ENCODE peak calls at places on chromosomes 13 and 19, in seven cellular contexts. One of them, this sample, is unnamed.

GRCh38 chr19:35002037-35002535 is 2.0 kb downstream of the GRAMD1A start:
- DNase-seq in ELF-1: no peak
- DNase-seq in pons: no peak
- DNase-seq in DND-41: no peak
- DNase-seq in GM12865: no peak
- DNase-seq in left cardiac atrium: no peak
- DNase-seq in lung microvascular endothelial cell: no peak
- DNase-seq in this sample: no peak

GRCh38 chr13:74070513-74070912 is 63.7 kb downstream of the KLF12 start:
- DNase-seq in ELF-1: no peak
- DNase-seq in pons: no peak
- DNase-seq in DND-41: peak; percentile 57
- DNase-seq in GM12865: no peak
- DNase-seq in left cardiac atrium: no peak
- DNase-seq in lung microvascular endothelial cell: no peak
- DNase-seq in this sample: no peak

GRCh38 chr13:96651598-96651997 is 342.7 kb downstream of the OXGR1 start:
- DNase-seq in ELF-1: no peak
- DNase-seq in pons: no peak
- DNase-seq in DND-41: no peak
- DNase-seq in GM12865: no peak
- DNase-seq in left cardiac atrium: no peak
- DNase-seq in lung microvascular endothelial cell: no peak
- DNase-seq in this sample: no peak

GRCh38 chr19:3363841-3364500 is 2.4 kb upstream of the NFIC start:
- DNase-seq in ELF-1: no peak
- DNase-seq in pons: no peak
- DNase-seq in DND-41: no peak
- DNase-seq in GM12865: no peak
- DNase-seq in left cardiac atrium: no peak
- DNase-seq in lung microvascular endothelial cell: no peak
- DNase-seq in this sample: peak; percentile 26

GRCh38 chr13:44801990-44802389 is 187.3 kb downstream of the NUFIP1 start:
- DNase-seq in ELF-1: no peak
- DNase-seq in pons: no peak
- DNase-seq in DND-41: no peak
- DNase-seq in GM12865: no peak
- DNase-seq in left cardiac atrium: no peak
- DNase-seq in lung microvascular endothelial cell: peak; percentile 86
- DNase-seq in this sample: no peak

GRCh38 chr13:32902898-32903297 is 113.3 kb upstream of the KL start:
- DNase-seq in ELF-1: peak; percentile 70
- DNase-seq in pons: no peak
- DNase-seq in DND-41: no peak
- DNase-seq in GM12865: no peak
- DNase-seq in left cardiac atrium: peak; percentile 77
- DNase-seq in lung microvascular endothelial cell: no peak
- DNase-seq in this sample: peak; percentile 68

GRCh38 chr19:5048091-5048726 is 79.3 kb downstream of the KDM4B start:
- DNase-seq in ELF-1: peak; percentile 97
- DNase-seq in pons: peak; percentile 28
- DNase-seq in DND-41: peak; percentile 57
- DNase-seq in GM12865: peak; percentile 61
- DNase-seq in left cardiac atrium: peak; percentile 86
- DNase-seq in lung microvascular endothelial cell: peak; percentile 68
- DNase-seq in this sample: peak; percentile 88

GRCh38 chr13:51935326-51936171 is 73.8 kb downstream of the CCDC70 start:
- DNase-seq in ELF-1: peak; percentile 45
- DNase-seq in pons: no peak
- DNase-seq in DND-41: no peak
- DNase-seq in GM12865: no peak
- DNase-seq in left cardiac atrium: no peak
- DNase-seq in lung microvascular endothelial cell: peak; percentile 8
- DNase-seq in this sample: peak; percentile 62

GRCh38 chr19:952680-953500 is 27.1 kb downstream of the ARID3A start:
- DNase-seq in ELF-1: peak; percentile 72
- DNase-seq in pons: no peak
- DNase-seq in DND-41: no peak
- DNase-seq in GM12865: peak; percentile 65
- DNase-seq in left cardiac atrium: no peak
- DNase-seq in lung microvascular endothelial cell: no peak
- DNase-seq in this sample: no peak

GRCh38 chr19:13100031-13100588 is 2.5 kb downstream of the LYL1 start:
- DNase-seq in ELF-1: no peak
- DNase-seq in pons: no peak
- DNase-seq in DND-41: peak; percentile 69
- DNase-seq in GM12865: peak; percentile 92
- DNase-seq in left cardiac atrium: no peak
- DNase-seq in lung microvascular endothelial cell: peak; percentile 45
- DNase-seq in this sample: no peak

GRCh38 chr13:25300861-25301346 is 521 bp upstream of the NUP58 start:
- DNase-seq in ELF-1: no peak
- DNase-seq in pons: no peak
- DNase-seq in DND-41: no peak
- DNase-seq in GM12865: no peak
- DNase-seq in left cardiac atrium: peak; percentile 42
- DNase-seq in lung microvascular endothelial cell: no peak
- DNase-seq in this sample: peak; percentile 32

GRCh38 chr19:57452307-57452706 is 4.6 kb downstream of the VN1R1 start:
- DNase-seq in ELF-1: no peak
- DNase-seq in pons: no peak
- DNase-seq in DND-41: no peak
- DNase-seq in GM12865: no peak
- DNase-seq in left cardiac atrium: no peak
- DNase-seq in lung microvascular endothelial cell: no peak
- DNase-seq in this sample: no peak

GRCh38 chr19:35712910-35713845 is 4.6 kb upstream of the KMT2B start:
- DNase-seq in ELF-1: no peak
- DNase-seq in pons: no peak
- DNase-seq in DND-41: no peak
- DNase-seq in GM12865: peak; percentile 89
- DNase-seq in left cardiac atrium: no peak
- DNase-seq in lung microvascular endothelial cell: no peak
- DNase-seq in this sample: no peak

GRCh38 chr19:10418281-10419199 is 1.8 kb upstream of the PDE4A start:
- DNase-seq in ELF-1: peak; percentile 72
- DNase-seq in pons: no peak
- DNase-seq in DND-41: peak; percentile 34
- DNase-seq in GM12865: no peak
- DNase-seq in left cardiac atrium: no peak
- DNase-seq in lung microvascular endothelial cell: no peak
- DNase-seq in this sample: peak; percentile 56

GRCh38 chr13:59103004-59103768 is 1060.5 kb downstream of the DIAPH3 start:
- DNase-seq in ELF-1: no peak
- DNase-seq in pons: no peak
- DNase-seq in DND-41: no peak
- DNase-seq in GM12865: no peak
- DNase-seq in left cardiac atrium: no peak
- DNase-seq in lung microvascular endothelial cell: no peak
- DNase-seq in this sample: no peak

GRCh38 chr13:99464441-99464949 is 36.8 kb upstream of the TM9SF2 start:
- DNase-seq in ELF-1: no peak
- DNase-seq in pons: no peak
- DNase-seq in DND-41: no peak
- DNase-seq in GM12865: peak; percentile 19
- DNase-seq in left cardiac atrium: no peak
- DNase-seq in lung microvascular endothelial cell: peak; percentile 7
- DNase-seq in this sample: no peak

GRCh38 chr13:76848596-76848995 is 37.6 kb downstream of the KCTD12 start:
- DNase-seq in ELF-1: no peak
- DNase-seq in pons: peak; percentile 23
- DNase-seq in DND-41: no peak
- DNase-seq in GM12865: no peak
- DNase-seq in left cardiac atrium: peak; percentile 62
- DNase-seq in lung microvascular endothelial cell: no peak
- DNase-seq in this sample: no peak

GRCh38 chr19:21134934-21135366 is 6.9 kb upstream of the ZNF431 start:
- DNase-seq in ELF-1: no peak
- DNase-seq in pons: no peak
- DNase-seq in DND-41: no peak
- DNase-seq in GM12865: no peak
- DNase-seq in left cardiac atrium: no peak
- DNase-seq in lung microvascular endothelial cell: no peak
- DNase-seq in this sample: no peak

GRCh38 chr19:17616961-17617806 is 61.7 kb downstream of the COLGALT1 start:
- DNase-seq in ELF-1: peak; percentile 94
- DNase-seq in pons: no peak
- DNase-seq in DND-41: peak; percentile 12
- DNase-seq in GM12865: peak; percentile 41
- DNase-seq in left cardiac atrium: no peak
- DNase-seq in lung microvascular endothelial cell: no peak
- DNase-seq in this sample: peak; percentile 88

GRCh38 chr19:35265126-35265995 is 3.4 kb upstream of the USF2 start:
- DNase-seq in ELF-1: no peak
- DNase-seq in pons: no peak
- DNase-seq in DND-41: no peak
- DNase-seq in GM12865: no peak
- DNase-seq in left cardiac atrium: peak; percentile 26
- DNase-seq in lung microvascular endothelial cell: no peak
- DNase-seq in this sample: peak; percentile 22

This sample was measured in H9.